ENCODE peak calls at places on chromosomes 2 and 18, in four cellular contexts. Q is adrenal gland, P is fibroblast of lung, V is SJSA1. X is an unnamed sample. For H3K4me1 and H3K27me3, the result is how much of the 10 kb centered on the place peaks cover.

GRCh38 chr18:76351961-76352581 is 143.0 kb downstream of the ZNF516 start:
- DNase-seq in Q (no peak), P (peak), V (peak), X (peak)

GRCh38 chr2:199760574-199760973 is 90.4 kb downstream of the FTCDNL1 start:
- DNase-seq in Q (no peak), P (no peak), V (no peak), X (no peak)

GRCh38 chr2:168626096-168626495 is 170.0 kb downstream of the CERS6 start:
- DNase-seq in Q (no peak), P (no peak), V (no peak), X (no peak)

GRCh38 chr2:239318091-239318725 is 82.6 kb downstream of the HDAC4 start:
- DNase-seq in Q (peak), P (no peak), V (peak), X (peak)

GRCh38 chr2:84212611-84213314 is 246.3 kb downstream of the SUCLG1 start:
- DNase-seq in Q (no peak), P (no peak), V (no peak), X (no peak)

GRCh38 chr2:65608966-65609365 is 176.6 kb upstream of the SPRED2 start:
- DNase-seq in Q (no peak), P (no peak), V (no peak), X (no peak)

GRCh38 chr18:2515408-2515807 is 55.9 kb downstream of the METTL4 start:
- DNase-seq in Q (no peak), P (peak), V (peak), X (no peak)

GRCh38 chr2:180291552-180292421 is 284.7 kb upstream of the CWC22 start:
- DNase-seq in Q (no peak), P (peak), V (no peak), X (no peak)

GRCh38 chr2:140416577-140416976 is 1636.4 kb upstream of the NXPH2 start:
- DNase-seq in Q (no peak), P (no peak), V (no peak), X (no peak)

GRCh38 chr2:45444991-45445390 is 166.1 kb downstream of the SRBD1 start:
- DNase-seq in Q (no peak), P (peak), V (no peak), X (no peak)

GRCh38 chr18:77209587-77209986 is 40.1 kb upstream of the GALR1 start:
- DNase-seq in Q (no peak), P (peak), V (peak), X (no peak)

GRCh38 chr2:10884530-10885478 is 26.9 kb upstream of the KCNF1 start:
- DNase-seq in Q (no peak), P (no peak), V (no peak), X (no peak)

GRCh38 chr2:22110244-22110651 is 986.5 kb downstream of the TDRD15 start:
- DNase-seq in Q (no peak), P (no peak), V (no peak), X (no peak)

GRCh38 chr18:49227456-49227855 is 233.0 kb downstream of the DYM start:
- DNase-seq in Q (no peak), P (no peak), V (no peak), X (no peak)

GRCh38 chr2:190119257-190119656 is 56.7 kb upstream of the MSTN start:
- DNase-seq in Q (no peak), P (peak), V (no peak), X (peak)

GRCh38 chr2:160362521-160362920 is 131.1 kb downstream of the RBMS1 start:
- DNase-seq in Q (no peak), P (no peak), V (no peak), X (no peak)
- H3K4me1 ChIP-seq in Q (under half), P (under half), V (half or more), X (under half)

GRCh38 chr2:1979101-1979500 is 234.8 kb upstream of the PXDN start:
- DNase-seq in Q (no peak), P (no peak), V (no peak), X (no peak)

GRCh38 chr2:1981850-1982249 is 237.5 kb upstream of the PXDN start:
- DNase-seq in Q (no peak), P (no peak), V (no peak), X (no peak)

GRCh38 chr2:1977655-1978054 is 233.3 kb upstream of the PXDN start:
- DNase-seq in Q (no peak), P (no peak), V (no peak), X (no peak)

GRCh38 chr2:1981421-1981820 is 237.1 kb upstream of the PXDN start:
- DNase-seq in Q (no peak), P (no peak), V (no peak), X (no peak)

DNA sequence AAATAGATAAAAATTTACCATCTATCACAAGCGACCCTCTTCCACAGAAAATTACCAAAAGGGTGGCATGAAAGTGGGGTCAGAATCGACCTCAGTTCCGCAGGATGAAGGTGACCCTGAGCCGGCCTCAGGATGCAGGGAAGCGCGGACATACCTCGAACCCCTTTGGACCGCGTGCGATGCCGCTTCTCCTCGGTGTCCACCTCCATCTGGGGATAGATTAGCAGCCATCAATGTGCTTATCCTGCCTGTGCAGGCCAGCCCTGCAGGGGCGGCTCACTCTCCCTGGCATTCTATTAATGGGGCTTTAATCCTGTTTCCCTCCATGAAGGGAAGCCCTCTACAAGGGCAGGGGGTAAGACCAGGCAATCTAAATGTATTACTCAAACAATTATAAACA is 235.3 kb upstream of the PXDN start:
- DNase-seq in Q (no peak), P (no peak), V (no peak), X (no peak)
- H3K27me3 ChIP-seq in Q (under half), P (under half), V (under half), X (under half)

GRCh38 chr2:62205554-62205953 is 9.6 kb downstream of the B3GNT2 start:
- DNase-seq in Q (no peak), P (no peak), V (no peak), X (no peak)
- H3K4me1 ChIP-seq in Q (under half), P (under half), V (under half), X (under half)

DNA sequence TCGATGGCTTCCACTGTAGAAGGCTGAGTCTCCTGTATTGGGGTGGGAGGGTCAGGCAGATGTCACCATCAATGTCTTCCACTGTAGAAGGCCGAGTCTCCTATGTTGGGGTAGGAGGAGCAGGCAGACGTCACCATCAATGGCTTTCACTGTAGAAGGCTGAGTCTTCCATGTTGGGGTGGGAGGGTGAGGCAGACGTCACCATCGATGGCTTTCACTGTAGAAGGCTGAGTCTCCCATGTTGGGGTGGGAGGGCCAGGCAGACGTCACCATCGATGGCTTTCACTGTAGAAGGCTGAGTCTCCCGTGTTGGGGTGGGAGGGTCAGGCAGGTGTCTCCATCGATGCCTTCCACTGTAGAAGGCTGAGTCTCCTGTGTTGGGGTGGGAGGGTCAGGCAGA is 117.5 kb upstream of the TPO start:
- DNase-seq in Q (no peak), P (no peak), V (no peak), X (no peak)
- H3K27me3 ChIP-seq in Q (under half), P (under half), V (under half), X (under half)

DNA sequence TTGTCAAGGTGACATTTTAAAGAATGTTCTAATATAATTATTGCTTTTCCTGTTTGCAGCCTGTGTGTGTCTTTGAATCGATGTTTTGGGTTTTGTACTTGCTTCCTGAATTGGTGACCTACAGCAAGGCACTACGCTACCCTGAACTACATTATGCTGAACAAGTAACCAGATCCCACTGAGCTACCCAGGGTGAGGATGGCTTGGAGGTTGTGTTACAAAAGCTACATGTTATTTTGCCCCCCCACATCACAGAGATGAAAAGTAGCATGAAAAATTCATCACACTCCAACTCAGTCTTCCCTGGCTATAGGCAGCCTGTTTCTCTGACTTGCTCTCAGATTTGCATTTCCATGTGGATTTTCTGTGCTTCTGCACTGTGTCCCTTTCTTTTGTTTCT is 162.1 kb downstream of the LDLRAD4 start:
- DNase-seq in Q (no peak), P (no peak), V (no peak), X (no peak)
- H3K4me1 ChIP-seq in Q (under half), P (under half), V (under half), X (under half)